ENCODE peak calls at places on chromosome 12, in ten cellular contexts. T is CD8-positive, alpha-beta T cell; U is AG04449; S is H9; F is endothelial cell; B is iPS-NIHi11; V is RKO; J is C1 segment of cervical spinal cord; M is left ventricle myocardium inferior; C is left colon. E is an unnamed sample.

GRCh38 chr12:91703884-91704283 is 441.8 kb downstream of the BTG1 start:
- DNase-seq in T (no peak), U (no peak), S (no peak), F (no peak), B (no peak), V (no peak), J (no peak), M (no peak), C (no peak), E (no peak)

GRCh38 chr12:14188761-14189160 is 176.7 kb upstream of the ATF7IP start:
- DNase-seq in T (no peak), U (no peak), S (no peak), F (no peak), B (no peak), V (no peak), J (no peak), M (no peak), C (no peak), E (no peak)

GRCh38 chr12:80325167-80325959 is 118.7 kb upstream of the PTPRQ start:
- DNase-seq in T (no peak), U (no peak), S (peak; percentile 40), F (no peak), B (no peak), V (no peak), J (no peak), M (no peak), C (no peak), E (no peak)

GRCh38 chr12:121894633-121895032 is 6.0 kb downstream of the PSMD9 start:
- DNase-seq in T (no peak), U (no peak), S (peak; percentile 57), F (no peak), B (peak; percentile 33), V (peak; percentile 39), J (no peak), M (no peak), C (no peak), E (no peak)

GRCh38 chr12:3944620-3945019 is 71.4 kb upstream of the PARP11 start:
- DNase-seq in T (no peak), U (no peak), S (peak; percentile 87), F (no peak), B (peak; percentile 54), V (no peak), J (no peak), M (no peak), C (no peak), E (no peak)

GRCh38 chr12:89949457-89950195 is 241.0 kb upstream of the ATP2B1 start:
- DNase-seq in T (peak; percentile 56), U (no peak), S (no peak), F (peak; percentile 31), B (no peak), V (peak; percentile 6), J (no peak), M (no peak), C (peak; percentile 41), E (peak; percentile 77)

GRCh38 chr12:94039199-94039840 is 109.1 kb upstream of the PLXNC1 start:
- DNase-seq in T (no peak), U (no peak), S (no peak), F (no peak), B (no peak), V (no peak), J (no peak), M (no peak), C (no peak), E (no peak)

GRCh38 chr12:101527682-101528081 is 52.5 kb downstream of the SPIC start:
- DNase-seq in T (no peak), U (no peak), S (no peak), F (no peak), B (no peak), V (no peak), J (no peak), M (peak; percentile 35), C (no peak), E (no peak)

GRCh38 chr12:64890873-64891468 is 66.5 kb downstream of the TBC1D30 start:
- DNase-seq in T (no peak), U (no peak), S (no peak), F (no peak), B (peak; percentile 66), V (peak; percentile 72), J (no peak), M (no peak), C (no peak), E (peak; percentile 46)

GRCh38 chr12:52415870-52416750 is 10.0 kb upstream of the KRT82 start:
- DNase-seq in T (no peak), U (peak; percentile 16), S (no peak), F (no peak), B (no peak), V (peak; percentile 43), J (no peak), M (no peak), C (peak; percentile 32), E (peak; percentile 78)

GRCh38 chr12:111428081-111428727 is 22.5 kb downstream of the SH2B3 start:
- DNase-seq in T (no peak), U (no peak), S (no peak), F (no peak), B (no peak), V (no peak), J (no peak), M (no peak), C (no peak), E (no peak)

GRCh38 chr12:3718100-3718499 is 34.8 kb downstream of the CRACR2A start:
- DNase-seq in T (peak; percentile 17), U (no peak), S (no peak), F (no peak), B (no peak), V (no peak), J (no peak), M (no peak), C (no peak), E (no peak)

GRCh38 chr12:122793685-122794106 is 19.3 kb downstream of the CCDC62 start:
- DNase-seq in T (peak; percentile 51), U (no peak), S (no peak), F (peak; percentile 9), B (peak; percentile 60), V (peak; percentile 75), J (peak; percentile 29), M (no peak), C (no peak), E (peak; percentile 28)

GRCh38 chr12:101884174-101884573 is 6.8 kb downstream of the DRAM1 start:
- DNase-seq in T (no peak), U (no peak), S (no peak), F (no peak), B (no peak), V (no peak), J (no peak), M (no peak), C (no peak), E (no peak)

GRCh38 chr12:27387473-27387872 is 54.8 kb downstream of the BMAL2 start:
- DNase-seq in T (no peak), U (no peak), S (no peak), F (no peak), B (no peak), V (no peak), J (no peak), M (no peak), C (no peak), E (no peak)

GRCh38 chr12:3933074-3933818 is 60.0 kb upstream of the PARP11 start:
- DNase-seq in T (no peak), U (no peak), S (no peak), F (no peak), B (no peak), V (no peak), J (no peak), M (no peak), C (no peak), E (no peak)

GRCh38 chr12:39341179-39341578 is 101.7 kb downstream of the KIF21A start:
- DNase-seq in T (no peak), U (no peak), S (no peak), F (no peak), B (no peak), V (no peak), J (no peak), M (no peak), C (no peak), E (no peak)

GRCh38 chr12:459430-460258 is at the start of gene B4GALNT3:
- DNase-seq in T (peak; percentile 59), U (no peak), S (peak; percentile 92), F (peak; percentile 31), B (peak; percentile 98), V (peak; percentile 25), J (no peak), M (peak; percentile 61), C (peak; percentile 66), E (no peak)

GRCh38 chr12:115504241-115504941 is 773.1 kb downstream of the MED13L start:
- DNase-seq in T (no peak), U (no peak), S (no peak), F (peak; percentile 8), B (no peak), V (no peak), J (no peak), M (peak; percentile 21), C (no peak), E (no peak)

GRCh38 chr12:102169922-102170698 is 27.5 kb downstream of the PMCH start:
- DNase-seq in T (no peak), U (no peak), S (no peak), F (peak; percentile 35), B (peak; percentile 18), V (peak; percentile 21), J (no peak), M (no peak), C (no peak), E (no peak)

GRCh38 chr12:104667139-104667538 is 210.4 kb downstream of the CHST11 start:
- DNase-seq in T (no peak), U (no peak), S (no peak), F (no peak), B (no peak), V (no peak), J (no peak), M (no peak), C (no peak), E (no peak)

GRCh38 chr12:18153826-18154225 is 63.8 kb upstream of the RERGL start:
- DNase-seq in T (no peak), U (no peak), S (no peak), F (no peak), B (no peak), V (no peak), J (no peak), M (no peak), C (no peak), E (no peak)

GRCh38 chr12:10562306-10562933 is 51.0 kb downstream of the MAGOHB start:
- DNase-seq in T (no peak), U (no peak), S (no peak), F (peak; percentile 18), B (peak; percentile 33), V (peak; percentile 65), J (no peak), M (no peak), C (no peak), E (peak; percentile 33)

GRCh38 chr12:110354172-110354780 is 49.2 kb downstream of the ANAPC7 start:
- DNase-seq in T (no peak), U (no peak), S (no peak), F (no peak), B (no peak), V (no peak), J (no peak), M (no peak), C (no peak), E (no peak)

GRCh38 chr12:64625243-64626077 is 15.2 kb downstream of the RASSF3 start:
- DNase-seq in T (peak; percentile 47), U (peak; percentile 67), S (no peak), F (peak; percentile 19), B (no peak), V (no peak), J (peak; percentile 18), M (peak; percentile 57), C (peak; percentile 82), E (peak; percentile 65)

GRCh38 chr12:118035194-118036041 is 18.9 kb downstream of the RFC5 start:
- DNase-seq in T (no peak), U (no peak), S (peak; percentile 39), F (no peak), B (no peak), V (peak; percentile 48), J (no peak), M (no peak), C (no peak), E (no peak)

GRCh38 chr12:113840401-113841042 is 125.6 kb downstream of the RBM19 start:
- DNase-seq in T (no peak), U (no peak), S (no peak), F (no peak), B (no peak), V (no peak), J (no peak), M (no peak), C (no peak), E (no peak)

GRCh38 chr12:27002141-27002540 is 12.0 kb downstream of the TM7SF3 start:
- DNase-seq in T (no peak), U (no peak), S (no peak), F (no peak), B (no peak), V (no peak), J (no peak), M (no peak), C (no peak), E (no peak)

E was measured in stromal cell of bone marrow.